ENCODE peak calls at places on chromosome 3, in eight cellular contexts. A, U, M, V, R, E, X and H are unnamed samples.

GRCh38 chr3:151024339-151024738 is 51.8 kb upstream of the CLRN1 start:
- DNase-seq in A (no peak), U (no peak), M (no peak), V (no peak), R (no peak), E (no peak), X (no peak), H (no peak)

GRCh38 chr3:45748068-45748467 is 48.3 kb downstream of the SLC6A20 start:
- DNase-seq in A (no peak), U (no peak), M (no peak), V (no peak), R (no peak), E (no peak), X (no peak), H (no peak)

GRCh38 chr3:23921052-23921511 is 4.2 kb downstream of the RPL15 start:
- DNase-seq in A (no peak), U (no peak), M (no peak), V (no peak), R (no peak), E (no peak), X (no peak), H (no peak)

GRCh38 chr3:11930084-11930483 is 74.1 kb upstream of the SYN2 start:
- DNase-seq in A (no peak), U (no peak), M (no peak), V (no peak), R (peak; percentile 16), E (no peak), X (no peak), H (no peak)

GRCh38 chr3:13207578-13207922 is 134.3 kb upstream of the IQSEC1 start:
- DNase-seq in A (no peak), U (no peak), M (no peak), V (no peak), R (no peak), E (no peak), X (no peak), H (no peak)

GRCh38 chr3:81419196-81419595 is 342.2 kb downstream of the GBE1 start:
- DNase-seq in A (peak; percentile 19), U (no peak), M (no peak), V (peak; percentile 39), R (no peak), E (no peak), X (no peak), H (no peak)

GRCh38 chr3:69081583-69082262 is 1.6 kb upstream of the UBA3 start:
- DNase-seq in A (no peak), U (no peak), M (no peak), V (no peak), R (no peak), E (no peak), X (no peak), H (no peak)

GRCh38 chr3:27081566-27081965 is 287.6 kb downstream of the NEK10 start:
- DNase-seq in A (no peak), U (no peak), M (no peak), V (no peak), R (no peak), E (no peak), X (no peak), H (no peak)

GRCh38 chr3:157502916-157503620 is at the start of gene VEPH1:
- DNase-seq in A (no peak), U (no peak), M (no peak), V (peak; percentile 75), R (no peak), E (no peak), X (no peak), H (no peak)

GRCh38 chr3:34260266-34260990 is 462.0 kb downstream of the PDCD6IP start:
- DNase-seq in A (peak; percentile 69), U (no peak), M (no peak), V (peak; percentile 69), R (no peak), E (peak; percentile 31), X (no peak), H (no peak)

GRCh38 chr3:121834079-121834730 is 655 bp downstream of the IQCB1 start:
- DNase-seq in A (peak; percentile 39), U (no peak), M (no peak), V (no peak), R (no peak), E (peak; percentile 15), X (no peak), H (no peak)

GRCh38 chr3:152930516-152930915 is 95.6 kb downstream of the P2RY1 start:
- DNase-seq in A (no peak), U (no peak), M (no peak), V (no peak), R (no peak), E (no peak), X (no peak), H (no peak)

GRCh38 chr3:42014443-42014945 is 52.6 kb upstream of the ULK4 start:
- DNase-seq in A (no peak), U (no peak), M (no peak), V (peak; percentile 39), R (peak; percentile 53), E (no peak), X (no peak), H (no peak)

GRCh38 chr3:178063475-178063874 is 472.8 kb upstream of the KCNMB2 start:
- DNase-seq in A (no peak), U (no peak), M (no peak), V (peak; percentile 38), R (no peak), E (no peak), X (no peak), H (no peak)

GRCh38 chr3:10347648-10348403 is 26.9 kb upstream of the SEC13 start:
- DNase-seq in A (no peak), U (no peak), M (no peak), V (no peak), R (no peak), E (no peak), X (no peak), H (no peak)

GRCh38 chr3:76024640-76025039 is 239.3 kb upstream of the ZNF717 start:
- DNase-seq in A (peak; percentile 47), U (no peak), M (no peak), V (peak; percentile 53), R (no peak), E (no peak), X (no peak), H (no peak)

GRCh38 chr3:61561374-61562041 is at the start of gene PTPRG:
- DNase-seq in A (peak; percentile 88), U (peak; percentile 91), M (peak; percentile 91), V (peak; percentile 95), R (peak; percentile 93), E (peak; percentile 94), X (no peak), H (no peak)

GRCh38 chr3:31092748-31093607 is 198.5 kb upstream of the GADL1 start:
- DNase-seq in A (no peak), U (no peak), M (no peak), V (no peak), R (no peak), E (no peak), X (no peak), H (no peak)

GRCh38 chr3:45224824-45225464 is 1.1 kb downstream of the TMEM158 start:
- DNase-seq in A (peak; percentile 78), U (peak; percentile 86), M (peak; percentile 86), V (peak; percentile 73), R (peak; percentile 92), E (peak; percentile 37), X (no peak), H (no peak)

GRCh38 chr3:10284496-10284895 is 8.3 kb downstream of the GHRL start:
- DNase-seq in A (no peak), U (no peak), M (no peak), V (no peak), R (peak; percentile 49), E (no peak), X (no peak), H (peak; percentile 30)

GRCh38 chr3:104214277-104214676 is 1152.4 kb upstream of the ALCAM start:
- DNase-seq in A (no peak), U (no peak), M (no peak), V (no peak), R (no peak), E (no peak), X (no peak), H (no peak)

GRCh38 chr3:44067431-44067830 is 174.3 kb upstream of the TOPAZ1 start:
- DNase-seq in A (no peak), U (peak; percentile 54), M (peak; percentile 20), V (no peak), R (no peak), E (no peak), X (no peak), H (no peak)

GRCh38 chr3:9088431-9089353 is 125.4 kb upstream of the RAD18 start:
- DNase-seq in A (no peak), U (no peak), M (peak; percentile 41), V (peak; percentile 23), R (peak; percentile 30), E (peak; percentile 35), X (no peak), H (no peak)

GRCh38 chr3:50242371-50242770 is 6.4 kb downstream of the GNAI2 start:
- DNase-seq in A (no peak), U (no peak), M (no peak), V (no peak), R (no peak), E (no peak), X (no peak), H (no peak)

GRCh38 chr3:138479355-138479964 is 45.0 kb downstream of the ESYT3 start:
- DNase-seq in A (peak; percentile 82), U (no peak), M (no peak), V (peak; percentile 47), R (no peak), E (no peak), X (no peak), H (no peak)

GRCh38 chr3:37907906-37908305 is 46.2 kb downstream of the CTDSPL start:
- DNase-seq in A (peak; percentile 87), U (no peak), M (no peak), V (peak; percentile 94), R (no peak), E (no peak), X (no peak), H (no peak)

GRCh38 chr3:29465836-29466235 is 185.0 kb downstream of the RBMS3 start:
- DNase-seq in A (no peak), U (no peak), M (no peak), V (peak; percentile 94), R (no peak), E (no peak), X (no peak), H (no peak)

GRCh38 chr3:45579251-45579650 is 15.3 kb upstream of the LIMD1 start:
- DNase-seq in A (no peak), U (no peak), M (peak; percentile 62), V (no peak), R (no peak), E (no peak), X (no peak), H (no peak)

GRCh38 chr3:14337828-14338227 is 64.6 kb upstream of the SLC6A6 start:
- DNase-seq in A (no peak), U (no peak), M (no peak), V (no peak), R (no peak), E (no peak), X (no peak), H (no peak)

GRCh38 chr3:36525115-36525711 is 144.9 kb downstream of the STAC start:
- DNase-seq in A (no peak), U (no peak), M (no peak), V (peak; percentile 84), R (no peak), E (no peak), X (no peak), H (no peak)

GRCh38 chr3:10558726-10559125 is 53.3 kb upstream of the ATP2B2 start:
- DNase-seq in A (no peak), U (no peak), M (no peak), V (no peak), R (no peak), E (no peak), X (no peak), H (no peak)

GRCh38 chr3:134419214-134419965 is 45.1 kb upstream of the AMOTL2 start:
- DNase-seq in A (no peak), U (no peak), M (no peak), V (no peak), R (no peak), E (no peak), X (no peak), H (no peak)

GRCh38 chr3:196399485-196399945 is 32.7 kb downstream of the UBXN7 start:
- DNase-seq in A (peak; percentile 79), U (no peak), M (no peak), V (peak; percentile 52), R (no peak), E (no peak), X (no peak), H (no peak)

GRCh38 chr3:27138005-27138404 is 231.2 kb downstream of the NEK10 start:
- DNase-seq in A (no peak), U (no peak), M (no peak), V (no peak), R (no peak), E (no peak), X (no peak), H (no peak)